ENCODE peak calls at places on chromosomes 7 and 10, in four cellular contexts. L is fibroblast of pulmonary artery, X is Peyer's patch, E is bronchial epithelial cell. F is an unnamed sample.

GRCh38 chr10:49696311-49696710 is 16.9 kb downstream of the C10orf53 start:
- DNase-seq in L (no peak), X (no peak), E (no peak), F (no peak)

GRCh38 chr7:4025694-4026615 is 656.1 kb upstream of the FOXK1 start:
- DNase-seq in L (no peak), X (no peak), E (no peak), F (no peak)

GRCh38 chr7:137915266-137915665 is 68.5 kb upstream of the DGKI start:
- DNase-seq in L (no peak), X (no peak), E (no peak), F (no peak)

GRCh38 chr7:94654764-94655561 is 970 bp downstream of the SGCE start:
- DNase-seq in L (peak; percentile 61), X (no peak), E (no peak), F (no peak)

GRCh38 chr10:88897019-88897853 is 17.2 kb downstream of the STAMBPL1 start:
- DNase-seq in L (no peak), X (no peak), E (no peak), F (no peak)

GRCh38 chr7:151781161-151781845 is 95.6 kb downstream of the PRKAG2 start:
- DNase-seq in L (no peak), X (no peak), E (no peak), F (no peak)

GRCh38 chr7:140062118-140062527 is 628 bp downstream of the PARP12 start:
- DNase-seq in L (no peak), X (no peak), E (no peak), F (peak; percentile 56)

GRCh38 chr10:111102381-111102973 is 25.6 kb downstream of the ADRA2A start:
- DNase-seq in L (no peak), X (peak; percentile 53), E (no peak), F (peak; percentile 40)

GRCh38 chr10:48550977-48551376 is 53.9 kb downstream of the ARHGAP22 start:
- DNase-seq in L (no peak), X (no peak), E (no peak), F (no peak)

GRCh38 chr10:87847550-87847949 is 15.8 kb downstream of the KLLN start:
- DNase-seq in L (no peak), X (no peak), E (peak; percentile 77), F (no peak)

GRCh38 chr7:2278026-2278425 is 36.0 kb downstream of the NUDT1 start:
- DNase-seq in L (no peak), X (no peak), E (no peak), F (no peak)

GRCh38 chr7:18901881-18902280 is 215.6 kb downstream of the TWIST1 start:
- DNase-seq in L (no peak), X (no peak), E (no peak), F (no peak)

GRCh38 chr10:133061296-133062038 is 26.3 kb upstream of the ADGRA1 start:
- DNase-seq in L (no peak), X (no peak), E (no peak), F (no peak)

GRCh38 chr10:107966817-107967216 is 802.3 kb upstream of the SORCS1 start:
- DNase-seq in L (no peak), X (no peak), E (peak; percentile 62), F (no peak)

GRCh38 chr7:123494193-123494796 is 40.1 kb downstream of the IQUB start:
- DNase-seq in L (peak; percentile 69), X (no peak), E (peak; percentile 39), F (no peak)

GRCh38 chr7:129779602-129780256 is 168.2 kb downstream of the NRF1 start:
- DNase-seq in L (no peak), X (peak; percentile 84), E (peak; percentile 43), F (peak; percentile 47)

GRCh38 chr10:94225589-94225988 is 137.2 kb downstream of the NOC3L start:
- DNase-seq in L (no peak), X (no peak), E (peak; percentile 24), F (no peak)

GRCh38 chr10:30857803-30858202 is 173.9 kb downstream of the ZNF438 start:
- DNase-seq in L (peak; percentile 98), X (no peak), E (peak; percentile 5), F (no peak)

GRCh38 chr7:140726304-140726703 is 29.8 kb downstream of the NDUFB2 start:
- DNase-seq in L (peak; percentile 42), X (no peak), E (peak; percentile 8), F (no peak)

GRCh38 chr10:130052193-130052592 is 58.4 kb downstream of the C10orf143 start:
- DNase-seq in L (no peak), X (no peak), E (no peak), F (no peak)

GRCh38 chr7:28002638-28003037 is 178.0 kb downstream of the JAZF1 start:
- DNase-seq in L (peak; percentile 65), X (no peak), E (peak; percentile 26), F (no peak)

GRCh38 chr7:151626422-151627115 is 106.9 kb upstream of the RHEB start:
- DNase-seq in L (no peak), X (no peak), E (peak; percentile 54), F (no peak)

GRCh38 chr10:55283041-55283440 is 482.0 kb upstream of the PCDH15 start:
- DNase-seq in L (peak; percentile 5), X (no peak), E (no peak), F (no peak)

GRCh38 chr10:29409241-29410051 is 120.6 kb downstream of the LYZL1 start:
- DNase-seq in L (peak; percentile 71), X (peak; percentile 86), E (peak; percentile 55), F (peak; percentile 85)

GRCh38 chr7:126570845-126571244 is 681.9 kb downstream of the GRM8 start:
- DNase-seq in L (no peak), X (no peak), E (no peak), F (no peak)

GRCh38 chr7:95897557-95898183 is 125.3 kb downstream of the DYNC1I1 start:
- DNase-seq in L (no peak), X (no peak), E (no peak), F (no peak)

GRCh38 chr7:130921391-130922180 is 187.6 kb upstream of the KLF14 start:
- DNase-seq in L (peak; percentile 92), X (peak; percentile 69), E (no peak), F (no peak)

GRCh38 chr10:74987339-74988054 is 124.0 kb upstream of the SAMD8 start:
- DNase-seq in L (peak; percentile 30), X (no peak), E (no peak), F (no peak)

GRCh38 chr10:103451091-103451801 is 924 bp downstream of the CALHM2 start:
- DNase-seq in L (peak; percentile 42), X (no peak), E (peak; percentile 15), F (peak; percentile 60)

GRCh38 chr10:58054881-58055280 is 212.8 kb downstream of the IPMK start:
- DNase-seq in L (no peak), X (no peak), E (no peak), F (no peak)

GRCh38 chr10:6176691-6177231 is 26.0 kb upstream of the PFKFB3 start:
- DNase-seq in L (peak; percentile 42), X (no peak), E (peak; percentile 38), F (no peak)

GRCh38 chr7:66769833-66770512 is 29.4 kb downstream of the RABGEF1 start:
- DNase-seq in L (peak; percentile 42), X (no peak), E (no peak), F (no peak)

GRCh38 chr7:139680676-139681462 is 96.9 kb downstream of the HIPK2 start:
- DNase-seq in L (peak; percentile 93), X (no peak), E (peak; percentile 99), F (no peak)

GRCh38 chr10:22133640-22134624 is 83.9 kb downstream of the EBLN1 start:
- DNase-seq in L (peak; percentile 80), X (no peak), E (no peak), F (no peak)

GRCh38 chr10:8389630-8390029 is 335.1 kb downstream of the GATA3 start:
- DNase-seq in L (no peak), X (no peak), E (peak; percentile 80), F (no peak)

GRCh38 chr10:61995093-61995492 is 93.6 kb downstream of the ARID5B start:
- DNase-seq in L (no peak), X (no peak), E (peak; percentile 37), F (no peak)

GRCh38 chr10:61993676-61994401 is 92.3 kb downstream of the ARID5B start:
- DNase-seq in L (peak; percentile 64), X (no peak), E (peak; percentile 31), F (no peak)

GRCh38 chr10:61992683-61993629 is 91.5 kb downstream of the ARID5B start:
- DNase-seq in L (peak; percentile 98), X (no peak), E (peak; percentile 93), F (no peak)

GRCh38 chr10:61992059-61992460 is 90.6 kb downstream of the ARID5B start:
- DNase-seq in L (peak; percentile 76), X (no peak), E (peak; percentile 45), F (no peak)

GRCh38 chr10:61994404-61995031 is 93.0 kb downstream of the ARID5B start:
- DNase-seq in L (no peak), X (no peak), E (peak; percentile 28), F (peak; percentile 66)
- H3K4me3 ChIP-seq in L (no peak overlapping the region), X (no peak overlapping the region), E (no peak overlapping the region), F (no peak overlapping the region)

DNA sequence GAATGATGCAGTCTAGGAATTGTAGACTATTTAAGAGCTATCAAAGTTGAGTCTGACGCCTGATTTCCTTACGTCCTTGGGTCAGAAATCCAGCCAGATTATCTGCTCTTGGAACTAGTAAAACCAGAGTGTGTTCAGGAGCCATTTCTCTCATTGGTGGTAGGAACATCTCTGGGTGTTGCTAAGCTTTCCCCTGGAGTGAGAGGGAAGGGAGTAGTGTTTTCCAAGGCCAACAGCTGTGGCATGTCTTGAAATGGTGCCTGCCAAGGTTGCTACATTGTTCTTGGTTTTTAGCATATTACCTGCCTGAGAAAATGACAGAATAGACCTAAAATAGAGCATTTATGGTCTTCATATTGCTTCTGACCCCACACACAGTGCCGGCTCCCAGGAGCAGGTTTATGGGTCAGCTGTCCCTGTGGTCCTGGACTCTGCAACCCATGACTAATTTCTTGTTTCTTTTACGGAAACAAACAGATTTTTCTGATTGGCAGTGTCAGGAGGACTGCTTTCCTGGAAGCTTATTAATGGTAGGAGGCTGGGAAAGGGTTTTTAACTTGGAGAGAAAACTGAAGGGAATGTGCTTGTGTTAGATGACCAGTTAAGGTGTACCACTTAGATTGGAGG is 17.5 kb downstream of the GBF1 start:
- DNase-seq in L (peak; percentile 31), X (no peak), E (no peak), F (no peak)
- H3K4me3 ChIP-seq in L (no peak overlapping the region), X (no peak overlapping the region), E (no peak overlapping the region), F (no peak overlapping the region)

GRCh38 chr7:85021090-85021704 is 165.7 kb downstream of the SEMA3D start:
- DNase-seq in L (peak; percentile 48), X (no peak), E (peak; percentile 38), F (no peak)

GRCh38 chr7:85018498-85018897 is 168.4 kb downstream of the SEMA3D start:
- DNase-seq in L (peak; percentile 40), X (no peak), E (peak; percentile 11), F (no peak)

GRCh38 chr7:85022064-85022697 is 164.7 kb downstream of the SEMA3D start:
- DNase-seq in L (no peak), X (no peak), E (no peak), F (no peak)

GRCh38 chr7:85019778-85020177 is 167.1 kb downstream of the SEMA3D start:
- DNase-seq in L (no peak), X (no peak), E (no peak), F (no peak)

DNA sequence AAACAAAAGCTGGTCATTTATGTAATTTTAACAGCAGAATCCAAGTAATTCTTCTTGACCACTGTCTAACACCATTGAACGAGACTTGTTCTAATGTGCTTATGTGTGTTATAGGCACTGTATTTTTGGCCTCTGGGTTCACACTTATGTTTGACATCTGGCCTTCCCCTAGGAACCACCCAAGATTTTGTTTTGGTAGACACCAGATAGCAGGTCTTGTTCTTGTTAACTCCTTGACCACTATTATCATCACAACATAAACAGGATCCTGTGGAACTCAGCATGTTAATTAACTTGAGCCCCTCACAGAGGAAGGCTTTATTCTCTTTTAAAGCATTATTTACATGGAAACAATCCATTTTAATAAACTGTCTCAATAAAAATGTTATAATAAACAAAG is 167.7 kb downstream of the SEMA3D start:
- DNase-seq in L (no peak), X (no peak), E (no peak), F (no peak)
- H3K4me3 ChIP-seq in L (no peak overlapping the region), X (no peak overlapping the region), E (no peak overlapping the region), F (no peak overlapping the region)

GRCh38 chr7:155860461-155860839 is 48.2 kb upstream of the SHH start:
- DNase-seq in L (no peak), X (no peak), E (no peak), F (no peak)
- H3K4me3 ChIP-seq in L (no peak overlapping the region), X (no peak overlapping the region), E (no peak overlapping the region), F (no peak overlapping the region)